ENCODE peak calls at places on chromosome 4, in nine cellular contexts. Y, O, X, I, D, T, B, U and A are unnamed samples.

GRCh38 chr4:74374561-74375327 is 9.8 kb downstream of the EREG start:
- DNase-seq in T (no peak), O (no peak), X (peak; percentile 95), D (no peak), B (peak; percentile 89), Y (peak; percentile 66), I (peak; percentile 75), U (peak; percentile 82), A (peak; percentile 28)

GRCh38 chr4:127479031-127479622 is 153.6 kb upstream of the INTU start:
- DNase-seq in O (no peak), U (no peak), D (no peak), T (no peak), I (peak; percentile 52), Y (no peak), X (peak; percentile 50), B (peak; percentile 39), A (no peak)

GRCh38 chr4:148497258-148497657 is 55.0 kb upstream of the NR3C2 start:
- DNase-seq in B (no peak), Y (no peak), D (no peak), X (no peak), T (no peak), O (no peak), U (no peak), I (no peak), A (no peak)

GRCh38 chr4:37635155-37635554 is 51.0 kb downstream of the RELL1 start:
- DNase-seq in O (no peak), U (no peak), Y (no peak), D (no peak), X (no peak), T (no peak), I (no peak), B (no peak), A (no peak)

GRCh38 chr4:140740422-140740821 is 15.8 kb downstream of the TBC1D9 start:
- DNase-seq in I (no peak), U (no peak), T (no peak), D (no peak), X (no peak), O (no peak), B (no peak), Y (no peak), A (no peak)

GRCh38 chr4:27828843-27829242 is 968.2 kb downstream of the STIM2 start:
- DNase-seq in Y (no peak), D (no peak), U (no peak), O (no peak), T (no peak), I (no peak), B (no peak), X (no peak), A (no peak)

GRCh38 chr4:113146876-113147358 is 97.5 kb downstream of the ANK2 start:
- DNase-seq in U (no peak), Y (no peak), I (no peak), B (no peak), D (no peak), T (no peak), O (no peak), X (no peak), A (peak; percentile 48)

GRCh38 chr4:128768373-128768996 is 41.0 kb upstream of the JADE1 start:
- DNase-seq in X (no peak), I (peak; percentile 51), T (no peak), D (no peak), B (no peak), O (no peak), Y (no peak), U (no peak), A (no peak)

GRCh38 chr4:128462104-128462783 is 174.6 kb upstream of the PGRMC2 start:
- DNase-seq in O (peak; percentile 31), T (no peak), B (no peak), D (no peak), X (no peak), U (no peak), I (no peak), Y (no peak), A (no peak)

GRCh38 chr4:4643306-4643705 is 101.5 kb upstream of the STX18 start:
- DNase-seq in Y (no peak), D (no peak), U (no peak), X (no peak), I (no peak), B (no peak), O (no peak), T (no peak), A (no peak)

GRCh38 chr4:3201718-3202702 is 46.9 kb upstream of the MSANTD1 start:
- DNase-seq in B (no peak), Y (no peak), T (no peak), U (no peak), O (peak; percentile 17), D (no peak), X (no peak), I (peak; percentile 69), A (no peak)

GRCh38 chr4:3205995-3206394 is 43.0 kb upstream of the MSANTD1 start:
- DNase-seq in T (no peak), Y (no peak), I (no peak), U (no peak), D (no peak), X (no peak), O (no peak), B (no peak), A (peak; percentile 56)

GRCh38 chr4:3204021-3204431 is 44.9 kb upstream of the MSANTD1 start:
- DNase-seq in X (no peak), B (no peak), T (no peak), I (peak; percentile 67), U (no peak), O (no peak), Y (peak; percentile 90), D (no peak), A (peak; percentile 73)

GRCh38 chr4:3200423-3201090 is 48.4 kb upstream of the MSANTD1 start:
- DNase-seq in O (peak; percentile 8), D (no peak), X (no peak), B (no peak), Y (no peak), I (no peak), T (no peak), U (no peak), A (no peak)

GRCh38 chr4:3202836-3203820 is 45.8 kb upstream of the MSANTD1 start:
- DNase-seq in U (no peak), O (no peak), T (no peak), Y (no peak), I (no peak), B (no peak), X (no peak), D (no peak), A (peak; percentile 64)
- H3K27ac ChIP-seq in U (peak overlapping the region; percentile 65), O (no peak overlapping the region), T (peak overlapping the region; percentile 53), Y (peak overlapping the region; percentile 80), I (no peak overlapping the region), B (no peak overlapping the region), X (no peak overlapping the region), D (peak overlapping the region; percentile 0), A (peak overlapping the region; percentile 89)

GRCh38 chr4:83034630-83035494 is at the start of gene COPS4:
- DNase-seq in X (peak; percentile 99), D (peak; percentile 96), B (peak; percentile 100), T (peak; percentile 95), U (peak; percentile 99), Y (peak; percentile 99), I (peak; percentile 100), O (peak; percentile 99), A (peak; percentile 95)
- TF ChIP-seq POLR2A in X (peak; percentile 58), D (peak; percentile 61), B (peak; percentile 72), T (peak; percentile 72), U (peak; percentile 78), Y (peak; percentile 33), I (peak; percentile 67), O (peak; percentile 10), A (peak; percentile 76)

GRCh38 chr4:146032234-146032860 is 93.7 kb upstream of the ZNF827 start:
- DNase-seq in T (no peak), U (no peak), X (no peak), I (no peak), B (no peak), D (no peak), O (no peak), Y (no peak), A (no peak)

GRCh38 chr4:146029147-146029546 is 90.5 kb upstream of the ZNF827 start:
- DNase-seq in I (no peak), O (no peak), T (no peak), U (no peak), X (no peak), D (no peak), B (no peak), Y (no peak), A (no peak)

GRCh38 chr4:146033149-146033548 is 94.5 kb upstream of the ZNF827 start:
- DNase-seq in X (no peak), D (no peak), I (no peak), T (no peak), B (no peak), O (peak; percentile 17), U (peak; percentile 49), Y (no peak), A (no peak)

DNA sequence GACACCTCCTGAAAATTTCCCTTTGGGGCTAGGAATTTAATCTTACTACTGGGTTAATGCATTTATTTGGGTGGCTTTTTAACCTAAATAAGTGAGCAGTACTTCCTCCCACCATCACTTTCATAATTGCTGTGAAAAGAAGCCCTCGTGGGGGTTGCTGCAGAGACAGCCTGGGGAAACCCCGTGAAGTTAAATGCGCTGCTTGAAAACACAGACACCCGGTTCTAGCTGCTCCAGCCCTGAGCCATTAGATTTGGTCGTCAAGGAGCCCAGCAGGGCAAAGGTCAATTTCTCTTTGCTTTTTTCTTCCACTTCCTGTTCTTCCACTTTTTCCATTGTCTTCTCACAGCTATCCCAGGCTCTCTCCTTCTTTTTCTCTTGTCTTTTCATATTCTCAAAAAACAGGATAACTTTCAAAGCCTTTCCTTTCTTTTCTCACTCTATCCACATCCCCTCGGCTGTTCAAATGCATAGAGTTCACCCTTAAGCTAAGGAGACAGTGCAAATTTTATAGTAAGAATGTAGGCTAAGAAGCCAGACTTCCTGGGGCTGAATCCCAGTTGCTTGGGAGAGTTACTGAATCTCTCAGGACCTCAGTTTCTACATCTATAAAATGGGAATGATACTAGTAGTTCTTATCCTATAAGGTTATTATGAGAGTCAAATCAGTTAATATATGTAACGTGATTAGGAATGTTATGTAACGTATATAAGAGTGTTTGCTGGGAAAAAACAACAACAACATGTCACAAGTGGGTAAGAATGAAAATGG is 91.5 kb upstream of the ZNF827 start:
- DNase-seq in U (no peak), T (no peak), Y (no peak), O (no peak), X (no peak), B (no peak), I (no peak), D (no peak), A (no peak)
- H3K4me1 ChIP-seq in U (peaks cover 7% of the 10 kb centered on the region), T (no peaks in the 10 kb centered on the region), Y (no peaks in the 10 kb centered on the region), O (peaks cover 3% of the 10 kb centered on the region), X (no peaks in the 10 kb centered on the region), B (no peaks in the 10 kb centered on the region), I (no peaks in the 10 kb centered on the region), D (no peaks in the 10 kb centered on the region), A (no peaks in the 10 kb centered on the region)

DNA sequence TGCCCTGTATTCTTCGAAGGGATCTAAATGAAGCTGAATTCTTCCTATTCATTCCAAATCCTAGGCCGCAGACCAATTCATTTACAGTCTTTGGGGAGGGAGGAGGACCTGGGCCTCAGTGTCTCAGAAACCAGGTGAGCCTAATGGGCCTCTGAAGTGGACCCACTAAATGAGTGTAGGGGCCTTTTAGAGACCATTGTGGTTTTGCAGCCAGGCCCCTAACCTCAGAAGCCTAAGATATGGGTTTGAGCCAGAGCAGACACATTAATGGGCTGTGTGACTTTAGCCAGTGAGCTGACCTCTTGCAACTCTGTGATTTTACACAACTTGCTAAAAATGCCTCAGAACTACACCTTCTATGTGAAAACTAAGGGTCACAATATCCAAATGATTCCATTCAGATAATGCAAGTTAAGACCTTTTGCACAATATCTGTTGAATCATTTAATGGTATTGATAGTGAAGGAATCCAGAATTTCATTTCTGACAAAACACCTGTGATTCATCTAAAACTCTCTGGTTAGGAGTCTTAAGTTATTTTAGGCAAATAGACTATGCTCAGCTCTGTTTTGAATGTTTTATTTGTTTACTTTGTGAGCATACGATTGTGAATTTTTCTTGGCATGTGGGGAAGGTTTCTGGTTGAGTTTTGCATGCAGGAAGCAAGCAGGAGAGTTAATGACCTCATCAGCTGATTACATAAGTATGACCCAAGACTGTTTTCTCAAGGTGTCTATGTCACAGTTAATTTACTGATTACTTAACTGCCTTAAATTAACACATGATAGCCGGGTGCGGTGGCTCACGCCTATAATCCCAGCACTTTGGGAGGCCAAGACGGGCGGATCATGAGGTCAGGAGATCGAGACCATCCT is 75.0 kb downstream of the EVC start:
- DNase-seq in D (no peak), I (peak; percentile 92), T (no peak), O (no peak), U (no peak), Y (peak; percentile 53), B (no peak), X (peak; percentile 12), A (no peak)
- H3K27ac ChIP-seq in D (peak overlapping the region; percentile 35), I (peak overlapping the region; percentile 32), T (peak overlapping the region; percentile 46), O (no peak overlapping the region), U (no peak overlapping the region), Y (no peak overlapping the region), B (no peak overlapping the region), X (no peak overlapping the region), A (no peak overlapping the region)